ENCODE peak calls at places on chromosomes 3 and 15, in eight cellular contexts. S is psoas muscle, U is HFF-Myc, M is HCT116, D is right atrium auricular region, Q is PC-3, N is fibroblast of the aortic adventitia, X is foreskin fibroblast. I is an unnamed sample.

GRCh38 chr3:120487079-120487693 is 36.4 kb upstream of the FSTL1 start:
- DNase-seq in S (peak), U (peak), M (no peak), D (no peak), Q (peak), N (peak), X (peak), I (peak)

GRCh38 chr15:87874896-87875661 is 381.5 kb downstream of the NTRK3 start:
- DNase-seq in S (no peak), U (no peak), M (no peak), D (no peak), Q (no peak), N (peak), X (no peak), I (peak)

GRCh38 chr3:14209596-14210280 is 31.1 kb downstream of the LSM3 start:
- DNase-seq in S (no peak), U (no peak), M (no peak), D (no peak), Q (no peak), N (peak), X (peak), I (peak)

GRCh38 chr3:128727996-128728395 is 2.0 kb downstream of the RAB7A start:
- DNase-seq in S (no peak), U (no peak), M (no peak), D (no peak), Q (peak), N (peak), X (peak), I (peak)

GRCh38 chr15:66839511-66840112 is 137.6 kb downstream of the SMAD6 start:
- DNase-seq in S (no peak), U (no peak), M (no peak), D (no peak), Q (no peak), N (peak), X (peak), I (peak)

GRCh38 chr3:13495921-13496723 is 16.0 kb downstream of the HDAC11 start:
- DNase-seq in S (peak), U (peak), M (peak), D (peak), Q (peak), N (peak), X (peak), I (peak)

GRCh38 chr3:32421991-32422859 is 30.6 kb downstream of the CMTM7 start:
- DNase-seq in S (peak), U (peak), M (peak), D (peak), Q (peak), N (peak), X (peak), I (peak)

GRCh38 chr3:157120071-157120892 is 39.7 kb downstream of the CCNL1 start:
- DNase-seq in S (no peak), U (no peak), M (no peak), D (no peak), Q (no peak), N (no peak), X (no peak), I (no peak)

GRCh38 chr3:79367066-79367465 is 400.7 kb downstream of the ROBO1 start:
- DNase-seq in S (no peak), U (peak), M (no peak), D (no peak), Q (peak), N (peak), X (peak), I (peak)

GRCh38 chr3:153173758-153174516 is 11.9 kb downstream of the RAP2B start:
- DNase-seq in S (no peak), U (no peak), M (peak), D (no peak), Q (peak), N (peak), X (peak), I (peak)

GRCh38 chr15:99076109-99076508 is 28.8 kb upstream of the SYNM start:
- DNase-seq in S (no peak), U (no peak), M (no peak), D (no peak), Q (no peak), N (no peak), X (no peak), I (no peak)

GRCh38 chr3:101643009-101643844 is 33.7 kb downstream of the ZBTB11 start:
- DNase-seq in S (no peak), U (no peak), M (no peak), D (peak), Q (no peak), N (no peak), X (no peak), I (no peak)

GRCh38 chr3:2851835-2852234 is 258.3 kb downstream of the IL5RA start:
- DNase-seq in S (peak), U (no peak), M (no peak), D (peak), Q (no peak), N (no peak), X (no peak), I (no peak)

GRCh38 chr15:59688383-59688887 is 685 bp downstream of the BNIP2 start:
- DNase-seq in S (no peak), U (peak), M (peak), D (no peak), Q (peak), N (peak), X (peak), I (peak)

GRCh38 chr3:37934631-37935289 is 55.8 kb upstream of the VILL start:
- DNase-seq in S (no peak), U (no peak), M (no peak), D (no peak), Q (no peak), N (no peak), X (peak), I (peak)

GRCh38 chr3:59425942-59426341 is 376.1 kb upstream of the CFAP20DC start:
- DNase-seq in S (no peak), U (no peak), M (no peak), D (no peak), Q (no peak), N (no peak), X (no peak), I (no peak)

GRCh38 chr3:61961882-61962281 is 400.5 kb downstream of the PTPRG start:
- DNase-seq in S (no peak), U (no peak), M (no peak), D (no peak), Q (no peak), N (no peak), X (no peak), I (no peak)

GRCh38 chr3:65170357-65171090 is 482.7 kb upstream of the ADAMTS9 start:
- DNase-seq in S (peak), U (no peak), M (no peak), D (peak), Q (no peak), N (peak), X (peak), I (peak)

GRCh38 chr3:46929324-46929723 is 47.2 kb downstream of the CCDC12 start:
- DNase-seq in S (peak), U (no peak), M (no peak), D (no peak), Q (no peak), N (no peak), X (no peak), I (no peak)

GRCh38 chr15:71649894-71650293 is 160.5 kb upstream of the NR2E3 start:
- DNase-seq in S (no peak), U (no peak), M (no peak), D (no peak), Q (peak), N (no peak), X (peak), I (no peak)

GRCh38 chr3:80152692-80153091 is 384.9 kb upstream of the ROBO1 start:
- DNase-seq in S (no peak), U (no peak), M (no peak), D (no peak), Q (no peak), N (no peak), X (no peak), I (no peak)

GRCh38 chr3:12423918-12424634 is 60.2 kb upstream of the TSEN2 start:
- DNase-seq in S (no peak), U (no peak), M (no peak), D (no peak), Q (peak), N (peak), X (peak), I (no peak)

GRCh38 chr15:69891070-69891491 is 206.6 kb downstream of the TLE3 start:
- DNase-seq in S (no peak), U (no peak), M (no peak), D (no peak), Q (no peak), N (no peak), X (no peak), I (no peak)

GRCh38 chr15:60735559-60736047 is 256.7 kb upstream of the ICE2 start:
- DNase-seq in S (no peak), U (no peak), M (no peak), D (no peak), Q (no peak), N (no peak), X (no peak), I (no peak)
- TF ChIP-seq CTCF in S (no peak), U (no peak), M (no peak), D (no peak), Q (no peak), N (no peak), X (no peak), I (no peak)

GRCh38 chr3:165346503-165346902 is 150.3 kb upstream of the SLITRK3 start:
- DNase-seq in S (no peak), U (no peak), M (no peak), D (no peak), Q (no peak), N (no peak), X (no peak), I (no peak)

GRCh38 chr3:165339753-165340152 is 143.6 kb upstream of the SLITRK3 start:
- DNase-seq in S (no peak), U (no peak), M (peak), D (no peak), Q (peak), N (peak), X (no peak), I (no peak)

GRCh38 chr3:165343185-165343584 is 147.0 kb upstream of the SLITRK3 start:
- DNase-seq in S (no peak), U (no peak), M (no peak), D (no peak), Q (no peak), N (no peak), X (no peak), I (no peak)
- H3K4me3 ChIP-seq in S (no peak), U (no peak), M (no peak), D (no peak), Q (no peak), N (no peak), X (no peak), I (no peak)

DNA sequence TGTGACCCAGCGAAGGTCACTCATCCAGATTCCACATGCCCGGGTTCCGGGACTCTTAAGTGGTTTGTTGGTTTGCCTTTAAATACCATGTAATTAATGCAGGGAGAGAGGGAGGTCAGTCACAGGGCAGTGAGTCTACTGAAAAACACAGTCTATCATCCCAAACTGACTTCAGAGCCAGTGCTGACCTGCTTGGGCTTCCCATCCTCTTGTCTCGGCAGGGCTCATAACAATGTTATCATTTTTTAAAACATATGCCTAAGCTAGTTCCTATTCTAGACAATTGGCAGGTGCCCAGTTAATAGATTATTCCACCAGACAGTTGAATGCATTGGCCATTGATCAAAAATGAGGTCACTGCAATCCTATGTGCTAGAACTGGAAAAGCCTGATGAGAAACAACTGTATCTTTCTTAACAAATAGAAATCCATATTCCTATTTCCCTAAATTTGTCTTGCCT is 51.6 kb downstream of the SLC12A8 start:
- DNase-seq in S (no peak), U (no peak), M (no peak), D (no peak), Q (no peak), N (peak), X (peak), I (peak)
- TF ChIP-seq CTCF in S (no peak), U (no peak), M (no peak), D (no peak), Q (no peak), N (no peak), X (no peak), I (no peak)

DNA sequence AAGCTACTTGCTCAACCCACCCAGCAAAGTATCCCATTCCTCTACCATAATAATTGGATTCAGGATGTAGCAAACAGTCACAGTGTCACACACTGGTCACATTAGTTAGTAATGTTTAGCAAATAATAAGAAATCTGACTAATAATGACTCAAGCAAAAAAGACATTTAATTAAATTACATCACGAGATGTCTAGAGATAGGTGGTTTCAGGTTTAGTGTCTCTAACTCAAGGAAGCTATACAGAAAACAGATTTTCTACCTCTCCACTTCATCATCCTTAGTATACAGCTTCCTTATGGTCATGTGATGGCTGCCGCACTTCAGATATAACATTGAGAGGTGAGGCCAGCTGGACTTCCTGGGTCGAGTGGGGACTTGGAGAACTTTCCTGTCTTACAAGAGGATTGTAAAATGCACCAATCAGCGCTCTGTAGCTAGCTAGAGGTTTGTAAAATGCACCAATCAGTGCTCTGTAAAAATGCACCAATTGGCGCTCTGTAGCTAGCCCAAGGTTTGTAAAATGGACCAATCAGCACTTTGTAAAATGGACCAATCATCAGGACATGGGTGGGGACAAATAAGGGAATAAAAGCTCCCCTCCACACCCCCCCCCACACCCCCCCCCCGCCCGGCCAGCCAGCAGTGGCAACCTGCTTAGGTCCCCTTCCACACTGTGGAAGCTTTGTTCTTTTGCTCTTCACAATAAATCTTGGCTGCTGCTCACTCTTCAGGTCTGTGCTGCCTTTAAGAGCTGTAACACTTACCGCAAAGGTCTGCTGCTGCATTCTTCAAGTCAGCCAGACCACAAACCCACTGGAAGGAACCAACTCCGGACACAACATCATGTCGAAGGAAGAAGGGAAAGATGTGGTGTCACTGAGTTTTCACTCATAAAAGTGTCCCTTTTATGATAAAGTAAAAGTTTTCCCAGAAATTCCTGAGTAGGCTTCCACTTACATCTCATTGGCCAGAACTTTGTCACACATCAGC is 24.9 kb upstream of the ARPIN start:
- DNase-seq in S (no peak), U (no peak), M (no peak), D (no peak), Q (peak), N (no peak), X (no peak), I (no peak)
- H3K4me3 ChIP-seq in S (no peak), U (no peak), M (no peak), D (no peak), Q (peak), N (no peak), X (no peak), I (no peak)

GRCh38 chr3:16085410-16085809 is 89.1 kb upstream of the GALNT15 start:
- DNase-seq in S (no peak), U (no peak), M (no peak), D (no peak), Q (no peak), N (peak), X (peak), I (peak)

GRCh38 chr3:16084887-16085286 is 89.6 kb upstream of the GALNT15 start:
- DNase-seq in S (no peak), U (no peak), M (no peak), D (no peak), Q (peak), N (peak), X (peak), I (peak)

GRCh38 chr3:16086690-16087089 is 87.8 kb upstream of the GALNT15 start:
- DNase-seq in S (no peak), U (no peak), M (no peak), D (no peak), Q (no peak), N (no peak), X (no peak), I (no peak)

GRCh38 chr3:16088496-16088895 is 86.0 kb upstream of the GALNT15 start:
- DNase-seq in S (no peak), U (no peak), M (no peak), D (no peak), Q (no peak), N (peak), X (peak), I (no peak)

DNA sequence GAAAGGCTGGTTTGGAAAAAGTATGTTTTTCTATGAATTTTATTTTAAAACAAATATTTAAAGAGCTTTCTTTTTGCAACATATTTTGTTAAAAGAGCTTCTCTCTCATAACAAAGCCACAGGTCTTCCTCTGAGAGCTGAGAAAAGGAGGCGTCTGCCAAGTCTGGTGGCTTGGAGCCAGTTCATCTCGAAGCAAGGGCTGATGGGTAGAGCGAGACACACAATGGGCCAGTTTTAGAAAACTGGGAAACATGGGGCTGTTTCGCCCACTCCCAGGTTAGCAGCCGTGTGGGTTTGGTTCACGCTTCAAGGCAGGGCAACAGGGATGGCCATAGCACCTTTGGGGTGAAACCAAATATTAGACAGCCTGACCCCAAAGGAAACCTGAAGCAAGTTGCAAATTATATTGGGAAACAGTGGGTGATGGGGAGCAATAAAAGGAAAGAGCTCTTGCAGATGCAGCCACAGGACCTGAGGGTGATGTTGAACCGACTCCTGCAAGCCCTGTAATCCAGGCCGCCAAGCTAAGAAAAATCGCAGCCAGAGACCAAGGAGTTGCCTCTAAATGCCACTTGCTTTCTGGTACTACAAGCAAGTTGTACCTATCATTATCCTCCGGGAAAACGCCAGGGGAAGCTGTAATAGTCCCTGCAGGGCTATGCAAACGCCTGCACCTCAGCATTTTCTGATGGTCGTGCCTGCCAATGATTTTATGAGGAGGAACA is 88.4 kb upstream of the GALNT15 start:
- DNase-seq in S (peak), U (no peak), M (no peak), D (peak), Q (no peak), N (peak), X (no peak), I (no peak)
- TF ChIP-seq CTCF in S (no peak), U (no peak), M (no peak), D (no peak), Q (no peak), N (no peak), X (no peak), I (no peak)

GRCh38 chr3:18442743-18443669 is 17.9 kb upstream of the SATB1 start:
- DNase-seq in S (no peak), U (no peak), M (no peak), D (no peak), Q (no peak), N (no peak), X (no peak), I (no peak)
- H3K4me3 ChIP-seq in S (peak), U (no peak), M (no peak), D (peak), Q (peak), N (no peak), X (peak), I (no peak)

GRCh38 chr3:139718415-139718814 is 40.6 kb upstream of the NMNAT3 start:
- DNase-seq in S (peak), U (peak), M (peak), D (peak), Q (peak), N (peak), X (peak), I (peak)
- TF ChIP-seq CTCF in S (peak), U (peak), M (peak), D (peak), Q (peak), N (peak), X (peak), I (peak)

I was measured in AG10803.